ENCODE peak calls at places on chromosome 16, in eight cellular contexts. G is iPS-NIHi11, C is GM18507, A is memory B cell, E is lower lobe of right lung, D is Daoy, B is left ventricle myocardium superior, H is body of pancreas. Y is an unnamed sample.

GRCh38 chr16:67562526-67562917 is at the start of gene CTCF:
- DNase-seq in G (peak), C (no peak), A (no peak), E (peak), D (peak), B (peak), H (peak), Y (peak)

GRCh38 chr16:23145186-23145585 is 4.1 kb downstream of the USP31 start:
- DNase-seq in G (no peak), C (no peak), A (no peak), E (no peak), D (peak), B (no peak), H (no peak), Y (no peak)

GRCh38 chr16:88315543-88316105 is 67.1 kb upstream of the ZNF469 start:
- DNase-seq in G (peak), C (no peak), A (no peak), E (no peak), D (peak), B (peak), H (peak), Y (peak)

GRCh38 chr16:5510819-5511370 is 413.3 kb upstream of the EEF2KMT start:
- DNase-seq in G (no peak), C (no peak), A (no peak), E (no peak), D (no peak), B (no peak), H (no peak), Y (no peak)

GRCh38 chr16:3879887-3880564 is 487 bp downstream of the CREBBP start:
- DNase-seq in G (peak), C (peak), A (peak), E (peak), D (peak), B (peak), H (peak), Y (peak)

GRCh38 chr16:3971261-3971660 is 90.7 kb upstream of the CREBBP start:
- DNase-seq in G (no peak), C (no peak), A (no peak), E (peak), D (peak), B (no peak), H (no peak), Y (no peak)

GRCh38 chr16:67528870-67529638 is 425 bp downstream of the RIPOR1 start:
- DNase-seq in G (peak), C (no peak), A (no peak), E (peak), D (peak), B (peak), H (peak), Y (peak)

GRCh38 chr16:13961099-13961811 is 41.3 kb downstream of the ERCC4 start:
- DNase-seq in G (no peak), C (no peak), A (no peak), E (no peak), D (peak), B (no peak), H (no peak), Y (no peak)

GRCh38 chr16:27408012-27408601 is 6.1 kb downstream of the IL21R start:
- DNase-seq in G (no peak), C (no peak), A (no peak), E (no peak), D (peak), B (no peak), H (no peak), Y (no peak)

GRCh38 chr16:84449156-84450140 is 55.0 kb downstream of the MEAK7 start:
- DNase-seq in G (no peak), C (no peak), A (no peak), E (peak), D (no peak), B (no peak), H (peak), Y (no peak)

GRCh38 chr16:1993731-1994131 is 4.0 kb downstream of the SYNGR3 start:
- DNase-seq in G (no peak), C (no peak), A (no peak), E (peak), D (no peak), B (no peak), H (no peak), Y (peak)

GRCh38 chr16:678858-679807 is 1.1 kb upstream of the STUB1 start:
- DNase-seq in G (peak), C (no peak), A (no peak), E (peak), D (peak), B (peak), H (peak), Y (peak)

GRCh38 chr16:57341062-57341440 is 17.5 kb upstream of the CCL22 start:
- DNase-seq in G (no peak), C (no peak), A (no peak), E (no peak), D (no peak), B (no peak), H (no peak), Y (no peak)

GRCh38 chr16:12818331-12818730 is 14.6 kb upstream of the CPPED1 start:
- DNase-seq in G (no peak), C (no peak), A (no peak), E (no peak), D (no peak), B (no peak), H (no peak), Y (no peak)

GRCh38 chr16:86584726-86585721 is 6.7 kb downstream of the FOXL1 start:
- DNase-seq in G (no peak), C (no peak), A (no peak), E (no peak), D (peak), B (no peak), H (no peak), Y (no peak)

GRCh38 chr16:84851192-84852127 is 31.7 kb downstream of the CRISPLD2 start:
- DNase-seq in G (no peak), C (no peak), A (no peak), E (no peak), D (peak), B (no peak), H (peak), Y (no peak)

GRCh38 chr16:66269631-66270332 is 96.7 kb upstream of the CDH5 start:
- DNase-seq in G (no peak), C (no peak), A (no peak), E (no peak), D (no peak), B (no peak), H (no peak), Y (no peak)

Y was measured in kidney.